ENCODE peak calls at places on chromosomes 3 and 15, in five cellular contexts. K is GM04504, Q is left ventricle myocardium superior, R is ACHN, B is H9. P is an unnamed sample.
A peak's percentile ranks its signal among the peaks of the same experiment; 100 is the strongest.

GRCh38 chr3:120180731-120181412 is 86.6 kb upstream of the GSK3B start:
- DNase-seq in B (no peak), R (no peak), K (no peak), Q (no peak), P (no peak)

GRCh38 chr15:67157779-67158366 is 92.5 kb downstream of the SMAD3 start:
- DNase-seq in K (no peak), Q (no peak), B (no peak), R (no peak), P (no peak)

GRCh38 chr3:163218336-163218735 is 1721.7 kb downstream of the OTOL1 start:
- DNase-seq in B (no peak), R (no peak), K (no peak), Q (no peak), P (no peak)

GRCh38 chr15:52144656-52145055 is 32.1 kb upstream of the BCL2L10 start:
- DNase-seq in Q (no peak), R (peak; percentile 45), B (no peak), K (peak; percentile 38), P (no peak)

GRCh38 chr15:66226736-66227135 is 26.8 kb downstream of the MEGF11 start:
- DNase-seq in Q (no peak), K (no peak), B (no peak), R (no peak), P (no peak)

GRCh38 chr3:30059240-30059639 is 547.2 kb upstream of the TGFBR2 start:
- DNase-seq in B (peak; percentile 39), Q (no peak), K (no peak), R (no peak), P (no peak)

GRCh38 chr15:84079885-84080777 is 155.4 kb upstream of the GOLGA6L4 start:
- DNase-seq in K (no peak), Q (peak; percentile 38), B (peak; percentile 74), R (peak; percentile 33), P (peak; percentile 72)

GRCh38 chr3:52036829-52037228 is 19.5 kb downstream of the DUSP7 start:
- DNase-seq in R (no peak), K (no peak), Q (no peak), B (peak; percentile 75), P (no peak)

GRCh38 chr3:182914341-182914740 is 66.0 kb downstream of the DCUN1D1 start:
- DNase-seq in K (peak; percentile 29), B (no peak), Q (no peak), R (no peak), P (no peak)

GRCh38 chr3:171811913-171812321 is 1.6 kb upstream of the PLD1 start:
- DNase-seq in B (no peak), K (no peak), Q (no peak), R (peak; percentile 33), P (no peak)

GRCh38 chr15:71114887-71115566 is at the start of gene THSD4:
- DNase-seq in B (peak; percentile 91), R (peak; percentile 73), Q (peak; percentile 88), K (no peak), P (peak; percentile 76)

GRCh38 chr3:114565201-114565600 is 271.4 kb downstream of the TIGIT start:
- DNase-seq in K (peak; percentile 40), R (no peak), B (no peak), Q (peak; percentile 66), P (no peak)

GRCh38 chr3:181940703-181941102 is 229.0 kb downstream of the SOX2 start:
- DNase-seq in B (no peak), Q (no peak), R (no peak), K (no peak), P (no peak)

GRCh38 chr3:105686324-105686897 is 182.4 kb downstream of the CBLB start:
- DNase-seq in R (peak; percentile 43), Q (no peak), B (no peak), K (peak; percentile 6), P (no peak)

GRCh38 chr3:195170521-195170920 is 100.4 kb downstream of the XXYLT1 start:
- DNase-seq in B (no peak), Q (no peak), K (no peak), R (no peak), P (no peak)

GRCh38 chr3:196067439-196067838 is 14.5 kb downstream of the TFRC start:
- DNase-seq in R (no peak), Q (no peak), B (no peak), K (no peak), P (no peak)

GRCh38 chr15:93943607-93944006 is 287.8 kb upstream of the MCTP2 start:
- DNase-seq in B (no peak), K (no peak), Q (no peak), R (no peak), P (peak; percentile 28)

GRCh38 chr3:101043687-101044078 is 50.5 kb upstream of the ABI3BP start:
- DNase-seq in R (no peak), K (no peak), Q (no peak), B (no peak), P (no peak)

GRCh38 chr3:151580592-151580991 is 119.7 kb upstream of the IGSF10 start:
- DNase-seq in Q (no peak), K (peak; percentile 77), R (no peak), B (no peak), P (no peak)

GRCh38 chr15:69591905-69592508 is 139.4 kb downstream of the RPLP1 start:
- DNase-seq in R (no peak), B (no peak), Q (no peak), K (no peak), P (no peak)

GRCh38 chr3:185823280-185824044 is 1.4 kb downstream of the IGF2BP2 start:
- DNase-seq in B (no peak), R (peak; percentile 40), Q (peak; percentile 73), K (no peak), P (peak; percentile 83)

GRCh38 chr3:188230962-188231361 is 77.0 kb downstream of the LPP start:
- DNase-seq in B (no peak), Q (no peak), K (no peak), R (no peak), P (no peak)

GRCh38 chr3:3392946-3393345 is 213.5 kb upstream of the CRBN start:
- DNase-seq in Q (no peak), B (no peak), K (no peak), R (no peak), P (no peak)

GRCh38 chr3:122233109-122233952 is 49.9 kb downstream of the CASR start:
- DNase-seq in Q (no peak), K (no peak), R (no peak), B (no peak), P (no peak)

GRCh38 chr3:63937661-63938651 is 25.8 kb upstream of the SCAANT1 start:
- DNase-seq in B (no peak), R (no peak), K (no peak), Q (no peak), P (no peak)

GRCh38 chr3:99471353-99472323 is 166.8 kb upstream of the COL8A1 start:
- DNase-seq in B (no peak), Q (peak; percentile 60), R (no peak), K (no peak), P (peak; percentile 61)

GRCh38 chr3:109900774-109901173 is 563.4 kb upstream of the DPPA4 start:
- DNase-seq in Q (no peak), K (no peak), R (no peak), B (no peak), P (no peak)

GRCh38 chr3:51720292-51721061 is 13.6 kb downstream of the GRM2 start:
- DNase-seq in Q (no peak), R (no peak), K (no peak), B (no peak), P (no peak)

GRCh38 chr15:80167936-80168335 is 15.1 kb downstream of the FAH start:
- DNase-seq in K (no peak), B (no peak), Q (no peak), R (no peak), P (no peak)

GRCh38 chr3:174330303-174330702 is 528.8 kb upstream of the NAALADL2 start:
- DNase-seq in K (peak; percentile 75), R (peak; percentile 74), B (no peak), Q (no peak), P (no peak)

GRCh38 chr15:101120473-101120872 is 131.4 kb downstream of the CHSY1 start:
- DNase-seq in Q (no peak), R (no peak), K (no peak), B (no peak), P (no peak)

P was measured in Right ventricle myocardium inferior.